ENCODE peak calls at places on chromosomes 16 and 17, in ten cellular contexts. D is stimulated activated CD4-positive, alpha-beta T cell treated with anti-CD3 and anti-CD28 coated beads, Interleukin-4, amount 100 ng/mL, for 24 hours; M is AG20443; V is GM13977; W is KG1; N is HEK293T; E is frontal cortex; B is erythroblast; Z is heart right ventricle; J is H9. Y is an unnamed sample.

GRCh38 chr17:83203472-83204221 is 124.2 kb downstream of the METRNL start:
- DNase-seq in M (no peak), N (no peak), E (no peak), Z (peak), B (no peak), V (no peak), D (no peak), J (no peak), W (no peak), Y (no peak)

GRCh38 chr17:63433746-63434591 is 12.1 kb downstream of the CYB561 start:
- DNase-seq in J (no peak), D (no peak), E (no peak), W (no peak), B (peak), N (no peak), V (no peak), Z (peak), M (peak), Y (peak)

GRCh38 chr16:64627288-64627687 is 494.6 kb downstream of the CDH11 start:
- DNase-seq in V (no peak), J (peak), E (no peak), B (no peak), M (no peak), D (no peak), Z (no peak), W (no peak), N (no peak), Y (no peak)

GRCh38 chr17:3536736-3537135 is 20.9 kb downstream of the TRPV3 start:
- DNase-seq in W (no peak), B (no peak), V (no peak), E (no peak), N (no peak), D (no peak), Z (no peak), J (peak), M (no peak), Y (no peak)

GRCh38 chr16:58507195-58507962 is 7.4 kb downstream of the NDRG4 start:
- DNase-seq in M (no peak), Z (no peak), N (no peak), V (no peak), W (no peak), E (no peak), J (peak), B (no peak), D (no peak), Y (no peak)

GRCh38 chr16:74448990-74449389 is 27.7 kb upstream of the CLEC18B start:
- DNase-seq in N (no peak), W (no peak), V (no peak), E (peak), M (peak), D (no peak), B (no peak), J (no peak), Z (peak), Y (peak)

GRCh38 chr16:66979011-66979717 is 9.2 kb upstream of the CES4A start:
- DNase-seq in Z (no peak), J (no peak), M (peak), D (no peak), E (no peak), V (no peak), B (no peak), W (no peak), N (no peak), Y (no peak)

GRCh38 chr16:49095539-49095938 is 186.1 kb downstream of the CBLN1 start:
- DNase-seq in D (no peak), V (no peak), Z (no peak), J (no peak), M (no peak), N (no peak), B (no peak), E (no peak), W (no peak), Y (no peak)

GRCh38 chr17:977163-977562 is 2.4 kb downstream of the NXN start:
- DNase-seq in J (no peak), D (no peak), E (no peak), M (no peak), N (no peak), B (no peak), Z (no peak), W (no peak), V (no peak), Y (peak)

GRCh38 chr17:33233855-33234228 is 59.3 kb downstream of the ASIC2 start:
- DNase-seq in B (no peak), W (no peak), D (peak), M (no peak), Z (no peak), E (peak), N (no peak), V (no peak), J (no peak), Y (no peak)

GRCh38 chr16:30009990-30010816 is 624 bp downstream of the DOC2A start:
- DNase-seq in Z (no peak), N (no peak), M (no peak), J (no peak), W (no peak), B (no peak), V (no peak), D (no peak), E (no peak), Y (no peak)

GRCh38 chr16:6020162-6020980 is 922.8 kb upstream of the EEF2KMT start:
- DNase-seq in Z (no peak), D (no peak), E (no peak), B (no peak), W (no peak), J (peak), V (no peak), M (no peak), N (no peak), Y (no peak)

GRCh38 chr17:80938556-80938955 is 53.1 kb upstream of the CHMP6 start:
- DNase-seq in J (no peak), V (no peak), D (peak), W (peak), Z (no peak), M (no peak), N (no peak), B (no peak), E (no peak), Y (no peak)

GRCh38 chr16:1991135-1991551 is 1.4 kb downstream of the SYNGR3 start:
- DNase-seq in D (peak), N (no peak), W (no peak), J (no peak), Z (peak), V (peak), M (no peak), E (no peak), B (no peak), Y (no peak)

GRCh38 chr16:79327836-79328235 is 272.7 kb downstream of the MAF start:
- DNase-seq in E (no peak), M (no peak), J (no peak), V (no peak), B (no peak), D (no peak), Z (no peak), W (no peak), N (no peak), Y (no peak)

GRCh38 chr16:1311212-1311737 is 1.8 kb downstream of the UBE2I start:
- DNase-seq in D (no peak), N (no peak), E (no peak), Z (no peak), W (no peak), J (no peak), M (no peak), B (peak), V (no peak), Y (peak)

GRCh38 chr17:17590141-17590735 is 1.3 kb downstream of the PEMT start:
- DNase-seq in N (no peak), Z (no peak), V (no peak), W (no peak), D (no peak), M (no peak), E (no peak), B (no peak), J (no peak), Y (no peak)

GRCh38 chr17:17682737-17683675 is 1.7 kb downstream of the RAI1 start:
- DNase-seq in B (peak), E (peak), Z (peak), W (no peak), D (peak), M (peak), J (peak), V (peak), N (peak), Y (peak)

GRCh38 chr17:39236981-39237441 is 11.3 kb upstream of the STAC2 start:
- DNase-seq in E (no peak), J (no peak), W (no peak), V (no peak), B (no peak), M (no peak), N (no peak), D (no peak), Z (no peak), Y (no peak)

Y was measured in adipocyte.